ENCODE peak calls at places on chromosomes 12 and 14, in seven cellular contexts. One of them, this sample, is unnamed.

GRCh38 chr12:90067791-90068190 is 359.2 kb upstream of the ATP2B1 start:
- DNase-seq in GM03348: no peak
- DNase-seq in ovary: no peak
- DNase-seq in astrocyte of the spinal cord: no peak
- DNase-seq in left cardiac atrium: no peak
- DNase-seq in HT1080: no peak
- DNase-seq in cerebellum: no peak
- DNase-seq in this sample: no peak

GRCh38 chr12:114673169-114673833 is 10.7 kb downstream of the TBX3 start:
- DNase-seq in ovary: peak; percentile 78
- DNase-seq in HT1080: no peak
- DNase-seq in cerebellum: no peak
- DNase-seq in left cardiac atrium: no peak
- DNase-seq in astrocyte of the spinal cord: peak; percentile 89
- DNase-seq in GM03348: peak; percentile 29
- DNase-seq in this sample: no peak

GRCh38 chr12:54040148-54040494 is 7.3 kb downstream of the HOXC5 start:
- DNase-seq in GM03348: peak; percentile 78
- DNase-seq in left cardiac atrium: no peak
- DNase-seq in astrocyte of the spinal cord: no peak
- DNase-seq in HT1080: peak; percentile 30
- DNase-seq in ovary: no peak
- DNase-seq in cerebellum: no peak
- DNase-seq in this sample: no peak

GRCh38 chr12:125113800-125114199 is 48.6 kb downstream of the AACS start:
- DNase-seq in HT1080: no peak
- DNase-seq in ovary: no peak
- DNase-seq in GM03348: no peak
- DNase-seq in astrocyte of the spinal cord: no peak
- DNase-seq in left cardiac atrium: no peak
- DNase-seq in cerebellum: no peak
- DNase-seq in this sample: no peak

GRCh38 chr14:31435276-31435675 is 14.9 kb upstream of the HEATR5A start:
- DNase-seq in ovary: no peak
- DNase-seq in cerebellum: peak; percentile 48
- DNase-seq in HT1080: no peak
- DNase-seq in GM03348: peak; percentile 77
- DNase-seq in astrocyte of the spinal cord: no peak
- DNase-seq in left cardiac atrium: no peak
- DNase-seq in this sample: no peak

GRCh38 chr12:130828895-130829294 is 10.2 kb downstream of the STX2 start:
- DNase-seq in cerebellum: no peak
- DNase-seq in ovary: no peak
- DNase-seq in astrocyte of the spinal cord: no peak
- DNase-seq in HT1080: no peak
- DNase-seq in left cardiac atrium: no peak
- DNase-seq in GM03348: no peak
- DNase-seq in this sample: no peak

GRCh38 chr14:31410048-31410654 is 10.2 kb downstream of the HEATR5A start:
- DNase-seq in ovary: no peak
- DNase-seq in left cardiac atrium: no peak
- DNase-seq in HT1080: no peak
- DNase-seq in GM03348: no peak
- DNase-seq in astrocyte of the spinal cord: no peak
- DNase-seq in cerebellum: no peak
- DNase-seq in this sample: no peak

GRCh38 chr12:6063379-6063735 is 61.1 kb downstream of the VWF start:
- DNase-seq in cerebellum: no peak
- DNase-seq in GM03348: no peak
- DNase-seq in ovary: no peak
- DNase-seq in astrocyte of the spinal cord: no peak
- DNase-seq in HT1080: no peak
- DNase-seq in left cardiac atrium: no peak
- DNase-seq in this sample: no peak

GRCh38 chr12:46965880-46966279 is 113.5 kb upstream of the PCED1B start:
- DNase-seq in GM03348: no peak
- DNase-seq in HT1080: no peak
- DNase-seq in left cardiac atrium: peak; percentile 34
- DNase-seq in cerebellum: no peak
- DNase-seq in astrocyte of the spinal cord: no peak
- DNase-seq in ovary: no peak
- DNase-seq in this sample: no peak

GRCh38 chr12:50641566-50641965 is 122.3 kb upstream of the ATF1 start:
- DNase-seq in left cardiac atrium: no peak
- DNase-seq in ovary: no peak
- DNase-seq in HT1080: no peak
- DNase-seq in cerebellum: no peak
- DNase-seq in GM03348: no peak
- DNase-seq in astrocyte of the spinal cord: no peak
- DNase-seq in this sample: no peak

GRCh38 chr12:53051058-53051880 is 1.4 kb downstream of the TNS2 start:
- DNase-seq in left cardiac atrium: peak; percentile 81
- DNase-seq in cerebellum: no peak
- DNase-seq in GM03348: peak; percentile 64
- DNase-seq in HT1080: no peak
- DNase-seq in ovary: peak; percentile 65
- DNase-seq in astrocyte of the spinal cord: no peak
- DNase-seq in this sample: no peak

GRCh38 chr14:93005135-93005813 is 82.3 kb downstream of the CHGA start:
- DNase-seq in astrocyte of the spinal cord: no peak
- DNase-seq in HT1080: no peak
- DNase-seq in left cardiac atrium: no peak
- DNase-seq in GM03348: no peak
- DNase-seq in ovary: no peak
- DNase-seq in cerebellum: no peak
- DNase-seq in this sample: no peak

GRCh38 chr12:103665971-103666370 is 78.9 kb downstream of the STAB2 start:
- DNase-seq in astrocyte of the spinal cord: no peak
- DNase-seq in GM03348: no peak
- DNase-seq in left cardiac atrium: no peak
- DNase-seq in cerebellum: no peak
- DNase-seq in ovary: no peak
- DNase-seq in HT1080: no peak
- DNase-seq in this sample: no peak

GRCh38 chr14:73567951-73568885 is 795 bp upstream of the ACOT2 start:
- DNase-seq in ovary: no peak
- DNase-seq in left cardiac atrium: no peak
- DNase-seq in HT1080: no peak
- DNase-seq in astrocyte of the spinal cord: peak; percentile 6
- DNase-seq in cerebellum: no peak
- DNase-seq in GM03348: peak; percentile 28
- DNase-seq in this sample: peak; percentile 1

GRCh38 chr12:11727133-11727664 is 77.7 kb downstream of the ETV6 start:
- DNase-seq in GM03348: no peak
- DNase-seq in left cardiac atrium: no peak
- DNase-seq in astrocyte of the spinal cord: no peak
- DNase-seq in cerebellum: no peak
- DNase-seq in HT1080: no peak
- DNase-seq in ovary: no peak
- DNase-seq in this sample: no peak

GRCh38 chr12:114229150-114229549 is 176.8 kb downstream of the TBX5 start:
- DNase-seq in HT1080: no peak
- DNase-seq in GM03348: no peak
- DNase-seq in ovary: no peak
- DNase-seq in cerebellum: no peak
- DNase-seq in left cardiac atrium: no peak
- DNase-seq in astrocyte of the spinal cord: no peak
- DNase-seq in this sample: no peak

GRCh38 chr12:68483592-68484373 is 126.9 kb upstream of the RAP1B start:
- DNase-seq in astrocyte of the spinal cord: peak; percentile 18
- DNase-seq in HT1080: peak; percentile 20
- DNase-seq in left cardiac atrium: no peak
- DNase-seq in GM03348: peak; percentile 31
- DNase-seq in ovary: no peak
- DNase-seq in cerebellum: no peak
- DNase-seq in this sample: no peak

GRCh38 chr12:44159211-44159610 is 323.3 kb downstream of the TMEM117 start:
- DNase-seq in astrocyte of the spinal cord: no peak
- DNase-seq in ovary: no peak
- DNase-seq in left cardiac atrium: no peak
- DNase-seq in GM03348: no peak
- DNase-seq in cerebellum: peak; percentile 12
- DNase-seq in HT1080: no peak
- DNase-seq in this sample: no peak

GRCh38 chr14:75979071-75979571 is 2.7 kb downstream of the TGFB3 start:
- DNase-seq in astrocyte of the spinal cord: peak; percentile 47
- DNase-seq in HT1080: peak; percentile 47
- DNase-seq in left cardiac atrium: no peak
- DNase-seq in ovary: peak; percentile 55
- DNase-seq in GM03348: peak; percentile 80
- DNase-seq in cerebellum: no peak
- DNase-seq in this sample: no peak

GRCh38 chr14:74211945-74212580 is 27.2 kb upstream of the VSX2 start:
- DNase-seq in cerebellum: no peak
- DNase-seq in left cardiac atrium: no peak
- DNase-seq in GM03348: no peak
- DNase-seq in astrocyte of the spinal cord: no peak
- DNase-seq in ovary: no peak
- DNase-seq in HT1080: no peak
- DNase-seq in this sample: no peak

GRCh38 chr14:51490205-51490604 is 161.5 kb upstream of the FRMD6 start:
- DNase-seq in cerebellum: no peak
- DNase-seq in astrocyte of the spinal cord: peak; percentile 34
- DNase-seq in GM03348: peak; percentile 30
- DNase-seq in ovary: no peak
- DNase-seq in HT1080: no peak
- DNase-seq in left cardiac atrium: no peak
- DNase-seq in this sample: no peak

GRCh38 chr12:42588981-42589464 is 523 bp downstream of the PRICKLE1 start:
- DNase-seq in left cardiac atrium: peak; percentile 57
- DNase-seq in GM03348: peak; percentile 24
- DNase-seq in ovary: peak; percentile 61
- DNase-seq in astrocyte of the spinal cord: peak; percentile 37
- DNase-seq in cerebellum: peak; percentile 23
- DNase-seq in HT1080: peak; percentile 28
- DNase-seq in this sample: no peak

GRCh38 chr14:75025082-75025481 is 22.4 kb downstream of the EIF2B2 start:
- DNase-seq in HT1080: peak; percentile 82
- DNase-seq in left cardiac atrium: no peak
- DNase-seq in GM03348: peak; percentile 13
- DNase-seq in cerebellum: no peak
- DNase-seq in astrocyte of the spinal cord: no peak
- DNase-seq in ovary: no peak
- DNase-seq in this sample: no peak

GRCh38 chr14:59332727-59333126 is 132.5 kb downstream of the GPR135 start:
- DNase-seq in HT1080: peak; percentile 82
- DNase-seq in GM03348: peak; percentile 72
- DNase-seq in cerebellum: no peak
- DNase-seq in ovary: no peak
- DNase-seq in astrocyte of the spinal cord: peak; percentile 91
- DNase-seq in left cardiac atrium: no peak
- DNase-seq in this sample: no peak

GRCh38 chr12:115661103-115661502 is 616.4 kb downstream of the MED13L start:
- DNase-seq in GM03348: peak; percentile 17
- DNase-seq in ovary: no peak
- DNase-seq in astrocyte of the spinal cord: peak; percentile 21
- DNase-seq in cerebellum: no peak
- DNase-seq in HT1080: no peak
- DNase-seq in left cardiac atrium: peak; percentile 24
- DNase-seq in this sample: no peak

GRCh38 chr12:29547151-29547561 is 49.7 kb upstream of the OVCH1 start:
- DNase-seq in astrocyte of the spinal cord: peak; percentile 40
- DNase-seq in GM03348: peak; percentile 19
- DNase-seq in HT1080: no peak
- DNase-seq in left cardiac atrium: no peak
- DNase-seq in ovary: no peak
- DNase-seq in cerebellum: no peak
- DNase-seq in this sample: no peak

This sample was measured in immature natural killer cell.